ENCODE peak calls at places on chromosomes 16 and 17, in nine cellular contexts. One of them, this sample, is unnamed.

GRCh38 chr16:57689772-57690558 is 4.6 kb upstream of the DRC7 start:
- DNase-seq in heart right ventricle: no peak
- DNase-seq in foreskin fibroblast: no peak
- DNase-seq in lower leg skin: peak
- DNase-seq in psoas muscle: no peak
- DNase-seq in tibial nerve: no peak
- DNase-seq in HepG2: no peak
- DNase-seq in body of pancreas: no peak
- DNase-seq in neural progenitor cell: no peak
- DNase-seq in this sample: no peak

GRCh38 chr16:14028207-14028606 is 42.9 kb upstream of the MRTFB start:
- DNase-seq in heart right ventricle: no peak
- DNase-seq in foreskin fibroblast: no peak
- DNase-seq in lower leg skin: peak
- DNase-seq in psoas muscle: no peak
- DNase-seq in tibial nerve: no peak
- DNase-seq in HepG2: no peak
- DNase-seq in body of pancreas: no peak
- DNase-seq in neural progenitor cell: no peak
- DNase-seq in this sample: no peak

GRCh38 chr17:59652119-59652518 is 32.4 kb downstream of the CLTC start:
- DNase-seq in heart right ventricle: no peak
- DNase-seq in foreskin fibroblast: peak
- DNase-seq in lower leg skin: no peak
- DNase-seq in psoas muscle: no peak
- DNase-seq in tibial nerve: no peak
- DNase-seq in HepG2: no peak
- DNase-seq in body of pancreas: no peak
- DNase-seq in neural progenitor cell: no peak
- DNase-seq in this sample: peak

GRCh38 chr16:67035364-67035763 is 6.4 kb downstream of the CBFB start:
- DNase-seq in heart right ventricle: no peak
- DNase-seq in foreskin fibroblast: no peak
- DNase-seq in lower leg skin: no peak
- DNase-seq in psoas muscle: no peak
- DNase-seq in tibial nerve: no peak
- DNase-seq in HepG2: no peak
- DNase-seq in body of pancreas: no peak
- DNase-seq in neural progenitor cell: no peak
- DNase-seq in this sample: no peak

GRCh38 chr16:80056334-80056733 is 455.8 kb upstream of the MAF start:
- DNase-seq in heart right ventricle: no peak
- DNase-seq in foreskin fibroblast: no peak
- DNase-seq in lower leg skin: no peak
- DNase-seq in psoas muscle: no peak
- DNase-seq in tibial nerve: no peak
- DNase-seq in HepG2: no peak
- DNase-seq in body of pancreas: no peak
- DNase-seq in neural progenitor cell: no peak
- DNase-seq in this sample: peak

GRCh38 chr17:7823581-7824001 is 10.4 kb upstream of the KDM6B start:
- DNase-seq in heart right ventricle: no peak
- DNase-seq in foreskin fibroblast: no peak
- DNase-seq in lower leg skin: peak
- DNase-seq in psoas muscle: no peak
- DNase-seq in tibial nerve: no peak
- DNase-seq in HepG2: no peak
- DNase-seq in body of pancreas: no peak
- DNase-seq in neural progenitor cell: no peak
- DNase-seq in this sample: no peak

GRCh38 chr17:56173026-56173425 is 19.8 kb downstream of the ANKFN1 start:
- DNase-seq in heart right ventricle: no peak
- DNase-seq in foreskin fibroblast: no peak
- DNase-seq in lower leg skin: no peak
- DNase-seq in psoas muscle: no peak
- DNase-seq in tibial nerve: no peak
- DNase-seq in HepG2: no peak
- DNase-seq in body of pancreas: no peak
- DNase-seq in neural progenitor cell: no peak
- DNase-seq in this sample: no peak

GRCh38 chr17:44039829-44040635 is 25.3 kb upstream of the TMEM101 start:
- DNase-seq in heart right ventricle: no peak
- DNase-seq in foreskin fibroblast: no peak
- DNase-seq in lower leg skin: no peak
- DNase-seq in psoas muscle: no peak
- DNase-seq in tibial nerve: no peak
- DNase-seq in HepG2: no peak
- DNase-seq in body of pancreas: no peak
- DNase-seq in neural progenitor cell: no peak
- DNase-seq in this sample: no peak

GRCh38 chr17:4900231-4901107 is 1.1 kb downstream of the C17orf107 start:
- DNase-seq in heart right ventricle: no peak
- DNase-seq in foreskin fibroblast: no peak
- DNase-seq in lower leg skin: no peak
- DNase-seq in psoas muscle: no peak
- DNase-seq in tibial nerve: no peak
- DNase-seq in HepG2: no peak
- DNase-seq in body of pancreas: peak
- DNase-seq in neural progenitor cell: peak
- DNase-seq in this sample: no peak

GRCh38 chr16:69328854-69329316 is 1.5 kb downstream of the PDF start:
- DNase-seq in heart right ventricle: no peak
- DNase-seq in foreskin fibroblast: no peak
- DNase-seq in lower leg skin: peak
- DNase-seq in psoas muscle: no peak
- DNase-seq in tibial nerve: no peak
- DNase-seq in HepG2: no peak
- DNase-seq in body of pancreas: no peak
- DNase-seq in neural progenitor cell: no peak
- DNase-seq in this sample: peak

GRCh38 chr17:47204722-47205418 is 4.3 kb upstream of the MYL4 start:
- DNase-seq in heart right ventricle: no peak
- DNase-seq in foreskin fibroblast: peak
- DNase-seq in lower leg skin: no peak
- DNase-seq in psoas muscle: peak
- DNase-seq in tibial nerve: no peak
- DNase-seq in HepG2: no peak
- DNase-seq in body of pancreas: peak
- DNase-seq in neural progenitor cell: no peak
- DNase-seq in this sample: no peak

GRCh38 chr16:51149251-51149661 is 1.8 kb downstream of the SALL1 start:
- DNase-seq in heart right ventricle: no peak
- DNase-seq in foreskin fibroblast: no peak
- DNase-seq in lower leg skin: no peak
- DNase-seq in psoas muscle: no peak
- DNase-seq in tibial nerve: no peak
- DNase-seq in HepG2: no peak
- DNase-seq in body of pancreas: no peak
- DNase-seq in neural progenitor cell: peak
- DNase-seq in this sample: no peak

GRCh38 chr16:26261621-26262020 is 569.9 kb downstream of the HS3ST4 start:
- DNase-seq in heart right ventricle: no peak
- DNase-seq in foreskin fibroblast: no peak
- DNase-seq in lower leg skin: no peak
- DNase-seq in psoas muscle: no peak
- DNase-seq in tibial nerve: no peak
- DNase-seq in HepG2: no peak
- DNase-seq in body of pancreas: no peak
- DNase-seq in neural progenitor cell: no peak
- DNase-seq in this sample: no peak
- TF ChIP-seq CTCF in heart right ventricle: no peak
- TF ChIP-seq CTCF in foreskin fibroblast: no peak
- TF ChIP-seq CTCF in lower leg skin: no peak
- TF ChIP-seq CTCF in psoas muscle: no peak
- TF ChIP-seq CTCF in tibial nerve: no peak
- TF ChIP-seq CTCF in HepG2: no peak
- TF ChIP-seq CTCF in body of pancreas: no peak
- TF ChIP-seq CTCF in neural progenitor cell: no peak
- TF ChIP-seq CTCF in this sample: no peak

GRCh38 chr17:50473901-50474300 is 4.8 kb upstream of the RSAD1 start:
- DNase-seq in heart right ventricle: no peak
- DNase-seq in foreskin fibroblast: no peak
- DNase-seq in lower leg skin: no peak
- DNase-seq in psoas muscle: no peak
- DNase-seq in tibial nerve: no peak
- DNase-seq in HepG2: no peak
- DNase-seq in body of pancreas: no peak
- DNase-seq in neural progenitor cell: no peak
- DNase-seq in this sample: no peak
- H3K4me3 ChIP-seq in heart right ventricle: no peak
- H3K4me3 ChIP-seq in foreskin fibroblast: no peak
- H3K4me3 ChIP-seq in lower leg skin: no peak
- H3K4me3 ChIP-seq in psoas muscle: no peak
- H3K4me3 ChIP-seq in tibial nerve: no peak
- H3K4me3 ChIP-seq in HepG2: no peak
- H3K4me3 ChIP-seq in body of pancreas: no peak
- H3K4me3 ChIP-seq in neural progenitor cell: no peak
- H3K4me3 ChIP-seq in this sample: no peak

GRCh38 chr16:12793120-12793889 is 10.4 kb downstream of the CPPED1 start:
- DNase-seq in heart right ventricle: no peak
- DNase-seq in foreskin fibroblast: no peak
- DNase-seq in lower leg skin: no peak
- DNase-seq in psoas muscle: no peak
- DNase-seq in tibial nerve: no peak
- DNase-seq in HepG2: no peak
- DNase-seq in body of pancreas: no peak
- DNase-seq in neural progenitor cell: peak
- DNase-seq in this sample: no peak

GRCh38 chr16:12796498-12796897 is 7.2 kb downstream of the CPPED1 start:
- DNase-seq in heart right ventricle: no peak
- DNase-seq in foreskin fibroblast: no peak
- DNase-seq in lower leg skin: no peak
- DNase-seq in psoas muscle: no peak
- DNase-seq in tibial nerve: no peak
- DNase-seq in HepG2: no peak
- DNase-seq in body of pancreas: no peak
- DNase-seq in neural progenitor cell: no peak
- DNase-seq in this sample: peak

GRCh38 chr16:12788758-12789157 is 14.9 kb downstream of the CPPED1 start:
- DNase-seq in heart right ventricle: no peak
- DNase-seq in foreskin fibroblast: no peak
- DNase-seq in lower leg skin: no peak
- DNase-seq in psoas muscle: no peak
- DNase-seq in tibial nerve: no peak
- DNase-seq in HepG2: no peak
- DNase-seq in body of pancreas: no peak
- DNase-seq in neural progenitor cell: no peak
- DNase-seq in this sample: no peak

GRCh38 chr16:12794486-12795399 is 8.9 kb downstream of the CPPED1 start:
- DNase-seq in heart right ventricle: peak
- DNase-seq in foreskin fibroblast: no peak
- DNase-seq in lower leg skin: no peak
- DNase-seq in psoas muscle: peak
- DNase-seq in tibial nerve: no peak
- DNase-seq in HepG2: no peak
- DNase-seq in body of pancreas: peak
- DNase-seq in neural progenitor cell: no peak
- DNase-seq in this sample: no peak

DNA sequence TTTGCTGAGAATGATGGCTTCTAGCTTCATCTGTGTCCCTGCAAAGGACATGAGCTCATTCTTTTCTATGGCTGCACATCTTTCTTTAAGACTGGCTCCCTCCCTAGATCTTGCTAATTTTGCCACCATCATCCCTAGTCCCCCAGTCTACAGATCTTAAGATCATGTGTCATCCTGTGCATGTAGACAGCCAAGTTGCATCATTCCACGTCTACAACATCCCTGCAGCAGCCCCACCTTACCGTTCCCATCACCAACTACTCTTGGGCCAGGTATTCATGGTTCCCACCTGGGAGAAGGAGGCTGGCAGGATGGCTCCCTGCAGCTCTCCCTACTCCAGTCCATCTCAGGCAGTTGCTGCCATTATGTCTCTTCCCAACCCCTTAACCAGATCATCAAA is 12.3 kb downstream of the CPPED1 start:
- DNase-seq in heart right ventricle: no peak
- DNase-seq in foreskin fibroblast: no peak
- DNase-seq in lower leg skin: no peak
- DNase-seq in psoas muscle: no peak
- DNase-seq in tibial nerve: no peak
- DNase-seq in HepG2: no peak
- DNase-seq in body of pancreas: no peak
- DNase-seq in neural progenitor cell: no peak
- DNase-seq in this sample: no peak
- TF ChIP-seq CTCF in heart right ventricle: no peak
- TF ChIP-seq CTCF in foreskin fibroblast: no peak
- TF ChIP-seq CTCF in lower leg skin: no peak
- TF ChIP-seq CTCF in psoas muscle: no peak
- TF ChIP-seq CTCF in tibial nerve: no peak
- TF ChIP-seq CTCF in HepG2: no peak
- TF ChIP-seq CTCF in body of pancreas: no peak
- TF ChIP-seq CTCF in neural progenitor cell: no peak
- TF ChIP-seq CTCF in this sample: no peak

GRCh38 chr17:72545756-72546155 is 424.9 kb downstream of the SOX9 start:
- DNase-seq in heart right ventricle: no peak
- DNase-seq in foreskin fibroblast: peak
- DNase-seq in lower leg skin: no peak
- DNase-seq in psoas muscle: no peak
- DNase-seq in tibial nerve: no peak
- DNase-seq in HepG2: no peak
- DNase-seq in body of pancreas: no peak
- DNase-seq in neural progenitor cell: no peak
- DNase-seq in this sample: peak

GRCh38 chr17:72538921-72539352 is 418.1 kb downstream of the SOX9 start:
- DNase-seq in heart right ventricle: no peak
- DNase-seq in foreskin fibroblast: no peak
- DNase-seq in lower leg skin: no peak
- DNase-seq in psoas muscle: no peak
- DNase-seq in tibial nerve: no peak
- DNase-seq in HepG2: no peak
- DNase-seq in body of pancreas: no peak
- DNase-seq in neural progenitor cell: peak
- DNase-seq in this sample: no peak

GRCh38 chr17:72539981-72540897 is 419.4 kb downstream of the SOX9 start:
- DNase-seq in heart right ventricle: peak
- DNase-seq in foreskin fibroblast: peak
- DNase-seq in lower leg skin: peak
- DNase-seq in psoas muscle: peak
- DNase-seq in tibial nerve: peak
- DNase-seq in HepG2: peak
- DNase-seq in body of pancreas: peak
- DNase-seq in neural progenitor cell: peak
- DNase-seq in this sample: peak

GRCh38 chr17:72538443-72538842 is 417.6 kb downstream of the SOX9 start:
- DNase-seq in heart right ventricle: no peak
- DNase-seq in foreskin fibroblast: no peak
- DNase-seq in lower leg skin: no peak
- DNase-seq in psoas muscle: no peak
- DNase-seq in tibial nerve: no peak
- DNase-seq in HepG2: no peak
- DNase-seq in body of pancreas: no peak
- DNase-seq in neural progenitor cell: no peak
- DNase-seq in this sample: no peak

DNA sequence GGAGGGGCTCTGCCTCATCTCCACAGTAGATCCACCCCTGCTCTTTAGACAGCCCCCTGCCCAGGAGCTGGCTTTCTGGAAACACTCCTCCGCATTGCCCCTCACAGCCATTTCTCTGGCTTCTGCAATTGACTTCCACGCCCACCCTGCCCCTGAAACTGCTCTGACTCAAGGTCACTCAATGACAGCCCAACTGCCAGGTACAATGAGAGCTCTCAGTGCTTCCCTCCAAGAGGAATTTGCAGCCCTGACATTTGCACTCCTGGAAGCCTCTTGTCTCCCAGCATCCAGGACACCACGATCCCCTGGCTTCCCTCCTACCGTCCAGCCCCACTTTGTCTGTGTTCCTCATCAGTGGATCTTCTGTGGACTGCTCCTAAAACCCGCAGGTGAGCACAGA is 421.5 kb downstream of the SOX9 start:
- DNase-seq in heart right ventricle: no peak
- DNase-seq in foreskin fibroblast: no peak
- DNase-seq in lower leg skin: no peak
- DNase-seq in psoas muscle: no peak
- DNase-seq in tibial nerve: no peak
- DNase-seq in HepG2: peak
- DNase-seq in body of pancreas: no peak
- DNase-seq in neural progenitor cell: no peak
- DNase-seq in this sample: no peak
- H3K4me3 ChIP-seq in heart right ventricle: no peak
- H3K4me3 ChIP-seq in foreskin fibroblast: no peak
- H3K4me3 ChIP-seq in lower leg skin: no peak
- H3K4me3 ChIP-seq in psoas muscle: no peak
- H3K4me3 ChIP-seq in tibial nerve: no peak
- H3K4me3 ChIP-seq in HepG2: no peak
- H3K4me3 ChIP-seq in body of pancreas: no peak
- H3K4me3 ChIP-seq in neural progenitor cell: no peak
- H3K4me3 ChIP-seq in this sample: no peak